ENCODE peak calls at places on chromosomes 13 and 19, in six cellular contexts. O is BJ; D is K562; K is cardiac muscle cell; C is CD8-positive, alpha-beta T cell; T is stomach. N is an unnamed sample.

GRCh38 chr13:112617754-112618375 is 29.9 kb upstream of the TUBGCP3 start:
- DNase-seq in K (no peak), C (no peak), T (no peak), D (no peak), O (no peak), N (peak; percentile 15)

GRCh38 chr19:14073925-14074838 is 1.6 kb downstream of the MISP3 start:
- DNase-seq in D (peak; percentile 38), C (peak; percentile 18), T (peak; percentile 66), O (no peak), K (peak; percentile 15), N (peak; percentile 78)

GRCh38 chr19:15200575-15201364 is at the start of gene NOTCH3:
- DNase-seq in K (peak; percentile 83), O (no peak), C (no peak), D (peak; percentile 46), T (no peak), N (no peak)

GRCh38 chr13:111166882-111167281 is 51.8 kb downstream of the ARHGEF7 start:
- DNase-seq in T (no peak), D (no peak), O (no peak), K (no peak), C (no peak), N (no peak)

GRCh38 chr19:6066661-6067646 is 43.3 kb downstream of the RFX2 start:
- DNase-seq in T (peak; percentile 92), O (peak; percentile 91), D (peak; percentile 56), C (peak; percentile 29), K (peak; percentile 73), N (peak; percentile 92)

GRCh38 chr19:38629568-38629967 is 10.6 kb downstream of the EIF3K start:
- DNase-seq in T (no peak), C (no peak), K (no peak), D (no peak), O (no peak), N (no peak)

GRCh38 chr13:20977394-20977793 is 74.8 kb upstream of the XPO4 start:
- DNase-seq in C (no peak), T (no peak), D (no peak), O (no peak), K (no peak), N (no peak)

GRCh38 chr19:42325896-42326771 is 699 bp downstream of the MEGF8 start:
- DNase-seq in C (peak; percentile 17), D (peak; percentile 50), K (peak; percentile 46), O (no peak), T (peak; percentile 28), N (no peak)

GRCh38 chr13:80340643-80341097 is 256 bp downstream of the SPRY2 start:
- DNase-seq in T (no peak), K (no peak), D (no peak), C (no peak), O (no peak), N (no peak)

GRCh38 chr19:12838893-12839656 is 760 bp downstream of the MAST1 start:
- DNase-seq in O (no peak), D (no peak), K (no peak), T (no peak), C (no peak), N (no peak)

GRCh38 chr19:12842511-12842910 is 4.2 kb downstream of the MAST1 start:
- DNase-seq in D (no peak), C (no peak), K (no peak), O (no peak), T (no peak), N (no peak)

GRCh38 chr19:12843328-12843727 is 5.0 kb downstream of the MAST1 start:
- DNase-seq in K (no peak), O (no peak), C (no peak), T (no peak), D (no peak), N (no peak)

GRCh38 chr19:12840091-12841079 is 2.1 kb downstream of the MAST1 start:
- DNase-seq in T (peak; percentile 71), O (peak; percentile 25), C (no peak), K (peak; percentile 92), D (peak; percentile 95), N (no peak)

DNA sequence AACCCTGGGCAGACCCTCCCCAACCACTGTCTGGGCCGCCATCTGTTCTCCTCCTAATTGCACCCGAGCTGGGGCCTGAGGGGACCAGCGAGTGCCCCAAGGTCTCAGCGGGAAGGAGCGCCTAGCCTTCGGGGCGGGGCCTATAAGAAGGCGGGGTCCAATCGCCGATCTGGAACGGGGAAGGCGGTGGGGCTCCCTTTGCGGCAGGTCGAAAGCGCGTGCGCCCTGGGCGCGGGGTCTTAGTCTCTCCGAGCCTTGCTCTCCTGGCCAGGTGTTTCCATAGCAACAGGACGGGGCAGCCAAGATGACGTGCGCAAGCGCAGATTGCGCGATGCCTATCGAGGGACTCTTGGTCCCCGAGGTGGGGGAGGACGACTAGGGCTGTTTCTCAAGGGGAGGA is 2.8 kb downstream of the MAST1 start:
- DNase-seq in O (no peak), D (peak; percentile 85), K (peak; percentile 92), T (no peak), C (no peak), N (peak; percentile 24)
- H3K27me3 ChIP-seq in O (peaks cover 20% of the 10 kb centered on the region), D (no peaks in the 10 kb centered on the region), K (peaks cover 15% of the 10 kb centered on the region), T (peaks cover 24% of the 10 kb centered on the region), C (peaks cover 41% of the 10 kb centered on the region), N (peaks cover 50% of the 10 kb centered on the region)

DNA sequence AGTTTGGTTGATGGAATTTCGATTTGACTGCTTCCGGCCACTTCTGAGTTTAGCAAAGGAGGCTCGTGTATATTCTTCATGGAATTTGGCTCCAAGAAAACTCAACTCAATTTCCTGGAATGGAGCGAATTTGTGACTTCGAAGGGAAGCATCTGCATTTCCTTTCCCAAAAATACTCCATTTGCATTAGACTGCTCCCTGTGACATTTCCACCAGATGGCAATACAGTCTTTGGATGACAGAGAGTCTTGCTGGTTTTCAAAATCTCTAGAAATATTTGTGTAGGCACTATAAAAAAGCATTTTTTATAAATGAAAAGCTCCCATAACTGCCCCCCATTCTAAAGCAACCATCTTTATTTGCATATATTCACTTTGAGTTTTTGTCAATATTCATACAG is 4.1 kb downstream of the C1QTNF9 start:
- DNase-seq in K (no peak), C (no peak), O (no peak), T (no peak), D (no peak), N (no peak)
- TF ChIP-seq CTCF in K (peak; percentile 41), C (no peak), O (peak; percentile 26), T (no peak), D (no peak), N (no peak)

GRCh38 chr13:27971236-27971645 is 2.1 kb upstream of the CDX2 start:
- DNase-seq in C (no peak), O (no peak), T (peak; percentile 22), K (no peak), D (no peak), N (no peak)

GRCh38 chr13:27973291-27973690 is 4.2 kb upstream of the CDX2 start:
- DNase-seq in T (peak; percentile 19), O (no peak), D (no peak), C (no peak), K (no peak), N (no peak)

GRCh38 chr13:27972619-27972877 is 3.4 kb upstream of the CDX2 start:
- DNase-seq in K (no peak), C (no peak), O (no peak), T (peak; percentile 1), D (no peak), N (no peak)

GRCh38 chr13:27970382-27971235 is 1.5 kb upstream of the CDX2 start:
- DNase-seq in O (no peak), D (no peak), K (no peak), C (no peak), T (peak; percentile 10), N (peak; percentile 82)

DNA sequence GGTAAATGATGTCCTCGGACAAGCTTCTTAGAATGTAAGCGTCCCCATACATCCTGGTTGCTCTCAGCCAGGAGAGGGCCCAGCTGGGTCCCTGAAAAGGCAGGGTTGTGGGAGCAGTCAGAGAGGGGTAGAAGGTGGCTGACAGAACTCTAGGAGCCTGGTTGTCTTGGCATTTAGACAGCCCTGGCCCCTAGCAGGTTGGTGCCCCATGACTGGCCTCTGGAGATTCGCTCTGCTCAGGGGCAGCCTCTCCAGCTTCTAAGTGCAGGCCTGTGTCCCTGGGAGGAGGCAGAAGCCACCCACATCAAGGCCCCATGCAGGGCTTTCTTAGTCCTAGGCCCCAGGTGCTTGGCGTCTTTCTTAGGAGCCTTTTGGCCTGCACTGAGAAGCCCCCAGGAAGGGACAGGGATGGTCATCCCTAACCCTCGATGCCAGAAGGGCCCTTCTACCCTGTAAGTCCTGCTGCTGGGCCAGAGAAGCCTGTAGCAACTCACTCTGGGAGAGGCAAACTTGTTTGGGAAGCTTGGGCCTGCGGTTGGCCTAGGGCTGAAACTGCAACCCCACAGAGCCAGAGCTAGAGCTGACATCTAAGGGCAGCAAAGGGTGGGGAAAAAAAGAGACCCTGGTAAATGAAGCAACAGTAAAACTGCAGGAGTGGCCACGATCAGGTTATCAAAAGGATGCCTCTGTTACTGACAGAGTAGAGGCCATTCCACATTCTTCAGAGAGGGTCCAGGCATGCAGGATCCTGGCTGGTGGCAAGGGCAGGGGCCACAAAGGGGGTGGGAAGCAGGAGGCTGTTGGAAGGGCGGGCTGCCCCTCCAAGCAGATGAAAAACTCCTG is 2.9 kb upstream of the CDX2 start:
- DNase-seq in K (no peak), C (no peak), D (no peak), O (no peak), T (peak; percentile 8), N (no peak)
- H3K27me3 ChIP-seq in K (peaks cover 100% of the 10 kb centered on the region), C (peaks cover 33% of the 10 kb centered on the region), D (peaks cover 70% of the 10 kb centered on the region), O (peaks cover 80% of the 10 kb centered on the region), T (peaks cover 34% of the 10 kb centered on the region), N (peaks cover 3% of the 10 kb centered on the region)

GRCh38 chr19:579842-580155 is 7.4 kb downstream of the BSG start:
- DNase-seq in O (no peak), C (no peak), K (no peak), D (no peak), T (no peak), N (no peak)

GRCh38 chr19:575527-576506 is 3.4 kb downstream of the BSG start:
- DNase-seq in D (peak; percentile 58), T (peak; percentile 81), O (no peak), K (peak; percentile 63), C (no peak), N (peak; percentile 81)

GRCh38 chr19:576768-577438 is 4.5 kb downstream of the BSG start:
- DNase-seq in T (no peak), D (no peak), C (no peak), O (no peak), K (no peak), N (peak; percentile 45)

GRCh38 chr19:579111-579841 is 6.9 kb downstream of the BSG start:
- DNase-seq in D (no peak), O (no peak), K (no peak), T (no peak), C (no peak), N (peak; percentile 78)

DNA sequence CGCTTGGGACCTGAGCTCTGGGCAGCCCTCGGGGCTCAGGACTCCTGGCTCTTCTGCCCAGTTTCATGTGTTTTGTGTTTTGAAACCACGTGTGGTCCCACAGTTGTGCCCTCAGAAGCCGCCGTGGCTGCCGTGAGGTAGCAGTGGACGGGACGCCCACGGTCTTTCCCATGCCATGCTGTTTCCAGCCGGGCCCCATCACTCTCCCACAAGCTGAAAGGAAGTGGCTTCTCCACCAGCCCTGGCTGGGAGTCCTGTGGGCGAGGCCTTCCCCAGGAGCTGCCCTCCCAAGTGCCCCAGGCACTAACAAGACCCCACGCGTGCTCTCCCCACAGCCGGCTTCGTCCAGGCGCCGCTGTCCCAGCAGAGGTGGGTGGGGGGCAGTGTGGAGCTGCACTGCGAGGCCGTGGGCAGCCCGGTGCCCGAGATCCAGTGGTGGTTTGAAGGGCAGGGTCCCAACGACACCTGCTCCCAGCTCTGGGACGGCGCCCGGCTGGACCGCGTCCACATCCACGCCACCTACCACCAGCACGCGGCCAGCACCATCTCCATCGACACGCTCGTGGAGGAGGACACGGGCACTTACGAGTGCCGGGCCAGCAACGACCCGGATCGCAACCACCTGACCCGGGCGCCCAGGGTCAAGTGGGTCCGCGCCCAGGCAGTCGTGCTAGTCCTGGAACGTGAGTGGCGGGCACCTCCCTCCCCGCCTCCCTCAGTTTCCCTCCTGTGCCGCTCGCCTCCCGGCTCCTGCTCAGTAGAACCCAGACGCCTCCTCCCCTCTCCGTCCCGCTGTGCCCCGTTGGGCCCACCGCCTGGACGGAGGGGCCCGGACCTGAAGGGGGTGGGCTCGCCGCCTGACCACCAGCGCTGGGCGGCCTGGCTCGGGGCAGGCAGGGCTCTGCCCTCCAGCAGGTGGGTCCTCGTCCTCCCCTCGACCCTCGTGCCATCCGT is 5.3 kb downstream of the BSG start:
- DNase-seq in K (no peak), O (no peak), T (no peak), C (no peak), D (no peak), N (peak; percentile 85)
- TF ChIP-seq CTCF in K (no peak), O (no peak), T (no peak), C (no peak), D (no peak), N (no peak)